ENCODE peak calls at places on chromosomes 7 and 10, in six cellular contexts. O is CD8-positive, alpha-beta T cell; D is CD4-positive, CD25-positive, alpha-beta regulatory T cell; V is EH; X is activated CD8-positive, alpha-beta memory T cell treated with anti-CD3 and anti-CD28 coated beads for 4 hours; A is ACHN. Y is an unnamed sample.

GRCh38 chr7:135147341-135147898 is 452 bp upstream of the TMEM140 start:
- DNase-seq in O (no peak), D (no peak), V (peak), X (no peak), A (peak), Y (no peak)

GRCh38 chr7:142300689-142301088 is 42.8 kb upstream of the PRSS58 start:
- DNase-seq in O (no peak), D (peak), V (no peak), X (no peak), A (peak), Y (no peak)

GRCh38 chr10:24156686-24157085 is 52.3 kb upstream of the KIAA1217 start:
- DNase-seq in O (no peak), D (no peak), V (no peak), X (no peak), A (no peak), Y (no peak)

GRCh38 chr10:130884456-130884855 is 427.1 kb downstream of the TCERG1L start:
- DNase-seq in O (no peak), D (no peak), V (no peak), X (no peak), A (no peak), Y (no peak)

GRCh38 chr7:38660427-38661099 is 29.4 kb upstream of the AMPH start:
- DNase-seq in O (no peak), D (no peak), V (peak), X (peak), A (peak), Y (peak)

GRCh38 chr7:50473531-50473930 is 23.4 kb upstream of the FIGNL1 start:
- DNase-seq in O (no peak), D (no peak), V (no peak), X (no peak), A (no peak), Y (no peak)

GRCh38 chr10:77977975-77978759 is 51.1 kb downstream of the POLR3A start:
- DNase-seq in O (no peak), D (no peak), V (no peak), X (no peak), A (no peak), Y (no peak)

GRCh38 chr10:77965294-77965693 is 38.7 kb upstream of the DLG5 start:
- DNase-seq in O (no peak), D (no peak), V (peak), X (no peak), A (no peak), Y (no peak)

GRCh38 chr7:17144313-17144712 is 154.1 kb upstream of the AHR start:
- DNase-seq in O (peak), D (peak), V (peak), X (peak), A (peak), Y (peak)

GRCh38 chr7:116793795-116794360 is 68.5 kb upstream of the CAPZA2 start:
- DNase-seq in O (no peak), D (no peak), V (no peak), X (no peak), A (no peak), Y (no peak)

GRCh38 chr7:84144480-84144879 is 50.1 kb downstream of the SEMA3A start:
- DNase-seq in O (no peak), D (no peak), V (no peak), X (no peak), A (peak), Y (peak)

GRCh38 chr10:78547397-78547796 is 513.7 kb downstream of the RPS24 start:
- DNase-seq in O (no peak), D (no peak), V (no peak), X (no peak), A (no peak), Y (no peak)

Y was measured in LoVo.